ENCODE peak calls at places on chromosomes 5 and 9, in eight cellular contexts. O is GM12891, Y is stomach, I is body of pancreas, E is esophagus squamous epithelium, U is transverse colon, S is IMR-90, B is suprapubic skin. H is an unnamed sample.
A peak's percentile ranks its signal among the peaks of the same experiment; 100 is the strongest.

GRCh38 chr5:51632794-51633193 is 249.5 kb downstream of the ISL1 start:
- DNase-seq in O (no peak), Y (peak; percentile 26), I (no peak), E (no peak), U (no peak), S (no peak), B (no peak), H (no peak)

GRCh38 chr5:61734001-61734400 is 401.9 kb downstream of the ZSWIM6 start:
- DNase-seq in O (no peak), Y (no peak), I (peak; percentile 13), E (no peak), U (no peak), S (no peak), B (no peak), H (no peak)

GRCh38 chr9:114621975-114622609 is 11.0 kb downstream of the TMEM268 start:
- DNase-seq in O (no peak), Y (no peak), I (no peak), E (no peak), U (no peak), S (peak; percentile 84), B (no peak), H (no peak)

GRCh38 chr9:88593537-88594185 is 58.7 kb downstream of the NXNL2 start:
- DNase-seq in O (peak; percentile 43), Y (peak; percentile 54), I (peak; percentile 70), E (no peak), U (peak; percentile 37), S (peak; percentile 74), B (no peak), H (no peak)

GRCh38 chr9:16321461-16322119 is 548.9 kb downstream of the BNC2 start:
- DNase-seq in O (no peak), Y (no peak), I (no peak), E (no peak), U (no peak), S (peak; percentile 61), B (peak; percentile 57), H (peak; percentile 55)

GRCh38 chr9:117341161-117341560 is 73.7 kb downstream of the ASTN2 start:
- DNase-seq in O (no peak), Y (no peak), I (no peak), E (no peak), U (no peak), S (no peak), B (no peak), H (no peak)

GRCh38 chr5:107457138-107457537 is 213.6 kb downstream of the EFNA5 start:
- DNase-seq in O (no peak), Y (no peak), I (no peak), E (no peak), U (no peak), S (no peak), B (no peak), H (no peak)

GRCh38 chr5:1204693-1205242 is 3.4 kb downstream of the SLC6A19 start:
- DNase-seq in O (no peak), Y (no peak), I (peak; percentile 81), E (no peak), U (no peak), S (peak; percentile 38), B (no peak), H (no peak)

GRCh38 chr9:90894956-90895687 is 93.5 kb downstream of the SYK start:
- DNase-seq in O (no peak), Y (no peak), I (no peak), E (no peak), U (no peak), S (no peak), B (no peak), H (no peak)

GRCh38 chr5:683619-684481 is 9.3 kb downstream of the TPPP start:
- DNase-seq in O (no peak), Y (no peak), I (peak; percentile 5), E (no peak), U (no peak), S (no peak), B (peak; percentile 74), H (peak; percentile 72)

GRCh38 chr9:129995409-129996160 is 47.4 kb downstream of the FNBP1 start:
- DNase-seq in O (no peak), Y (no peak), I (no peak), E (no peak), U (no peak), S (peak; percentile 54), B (no peak), H (no peak)

GRCh38 chr5:56588125-56588516 is 227.2 kb upstream of the MAP3K1 start:
- DNase-seq in O (no peak), Y (no peak), I (no peak), E (no peak), U (no peak), S (no peak), B (no peak), H (no peak)

GRCh38 chr5:56591081-56591480 is 224.3 kb upstream of the MAP3K1 start:
- DNase-seq in O (no peak), Y (no peak), I (no peak), E (no peak), U (no peak), S (no peak), B (no peak), H (no peak)

GRCh38 chr5:56589486-56589870 is 225.9 kb upstream of the MAP3K1 start:
- DNase-seq in O (no peak), Y (no peak), I (no peak), E (no peak), U (no peak), S (no peak), B (no peak), H (no peak)

GRCh38 chr5:56587381-56588124 is 227.8 kb upstream of the MAP3K1 start:
- DNase-seq in O (no peak), Y (no peak), I (no peak), E (no peak), U (no peak), S (no peak), B (no peak), H (no peak)

GRCh38 chr5:56588636-56589485 is 226.5 kb upstream of the MAP3K1 start:
- DNase-seq in O (peak; percentile 65), Y (peak; percentile 32), I (no peak), E (peak; percentile 30), U (peak; percentile 78), S (no peak), B (peak; percentile 85), H (peak; percentile 74)
- TF ChIP-seq POLR2A in O (peak; percentile 44), Y (no peak), I (no peak), E (no peak), U (no peak), S (no peak), B (no peak), H (no peak)

GRCh38 chr9:89603629-89604462 is 966 bp upstream of the GADD45G start:
- DNase-seq in O (no peak), Y (peak; percentile 81), I (peak; percentile 89), E (no peak), U (peak; percentile 81), S (peak; percentile 11), B (peak; percentile 78), H (peak; percentile 88)

GRCh38 chr9:89602978-89603628 is 1.7 kb upstream of the GADD45G start:
- DNase-seq in O (peak; percentile 53), Y (peak; percentile 95), I (peak; percentile 95), E (peak; percentile 46), U (peak; percentile 95), S (peak; percentile 67), B (peak; percentile 88), H (peak; percentile 94)

GRCh38 chr9:89606049-89606481 is 1.3 kb downstream of the GADD45G start:
- DNase-seq in O (no peak), Y (peak; percentile 86), I (peak; percentile 87), E (no peak), U (peak; percentile 85), S (peak; percentile 61), B (peak; percentile 85), H (peak; percentile 91)

GRCh38 chr9:89605181-89606048 is 603 bp downstream of the GADD45G start:
- DNase-seq in O (no peak), Y (peak; percentile 57), I (peak; percentile 71), E (no peak), U (peak; percentile 65), S (peak; percentile 19), B (peak; percentile 86), H (peak; percentile 87)

DNA sequence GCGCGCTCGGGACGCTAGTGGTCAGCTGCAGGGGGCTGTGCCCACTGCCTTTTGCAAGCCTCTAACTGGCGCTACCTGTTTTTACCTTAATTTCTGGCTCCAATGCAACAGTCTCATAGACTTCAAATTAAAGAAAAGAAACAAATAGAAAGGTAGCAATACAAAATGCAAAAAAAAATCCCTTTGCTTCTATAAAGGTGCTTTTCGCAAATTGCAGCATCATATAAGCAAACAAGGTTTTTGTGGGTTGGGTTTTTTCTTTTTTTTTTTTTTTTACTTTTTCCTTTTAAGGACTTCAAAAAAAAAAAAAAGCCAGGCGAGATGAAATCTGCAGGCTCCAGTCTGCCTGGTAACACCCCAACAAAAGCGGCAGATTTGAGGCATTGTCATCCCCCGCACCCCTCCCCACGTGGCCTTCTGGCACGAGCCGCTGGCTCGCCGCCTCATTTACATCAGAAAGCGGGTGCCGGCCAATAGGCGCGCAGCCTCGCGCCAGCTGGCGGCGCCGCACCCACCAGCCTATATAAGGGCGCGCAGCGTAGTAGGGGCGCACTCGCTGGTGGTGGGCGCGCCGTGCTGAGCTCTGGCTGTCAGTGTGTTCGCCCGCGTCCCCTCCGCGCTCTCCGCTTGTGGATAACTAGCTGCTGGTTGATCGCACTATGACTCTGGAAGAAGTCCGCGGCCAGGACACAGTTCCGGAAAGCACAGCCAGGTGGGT is at the start of gene GADD45G:
- DNase-seq in O (peak; percentile 80), Y (peak; percentile 94), I (peak; percentile 96), E (peak; percentile 24), U (peak; percentile 92), S (peak; percentile 61), B (peak; percentile 93), H (peak; percentile 97)
- TF ChIP-seq POLR2A in O (peak; percentile 90), Y (no peak), I (peak; percentile 100), E (no peak), U (peak; percentile 99), S (peak; percentile 82), B (peak; percentile 98), H (peak; percentile 99)

GRCh38 chr5:136132557-136133415 is at the start of gene SMAD5:
- DNase-seq in O (peak; percentile 97), Y (peak; percentile 96), I (peak; percentile 96), E (peak; percentile 48), U (peak; percentile 96), S (peak; percentile 95), B (peak; percentile 97), H (peak; percentile 98)
- TF ChIP-seq POLR2A in O (no peak), Y (no peak), I (peak; percentile 84), E (no peak), U (peak; percentile 81), S (no peak), B (peak; percentile 82), H (peak; percentile 46)

GRCh38 chr5:132380741-132381140 is 11.2 kb downstream of the SLC22A5 start:
- DNase-seq in O (no peak), Y (no peak), I (no peak), E (no peak), U (no peak), S (no peak), B (no peak), H (no peak)

GRCh38 chr5:132377738-132378137 is 8.2 kb downstream of the SLC22A5 start:
- DNase-seq in O (no peak), Y (no peak), I (no peak), E (no peak), U (no peak), S (no peak), B (no peak), H (no peak)

GRCh38 chr5:132380047-132380446 is 10.5 kb downstream of the SLC22A5 start:
- DNase-seq in O (no peak), Y (no peak), I (no peak), E (no peak), U (no peak), S (no peak), B (no peak), H (no peak)

GRCh38 chr5:132376694-132377641 is 7.5 kb downstream of the SLC22A5 start:
- DNase-seq in O (no peak), Y (no peak), I (no peak), E (no peak), U (no peak), S (no peak), B (no peak), H (no peak)

GRCh38 chr5:132378580-132378979 is 9.1 kb downstream of the SLC22A5 start:
- DNase-seq in O (no peak), Y (no peak), I (no peak), E (no peak), U (no peak), S (peak; percentile 52), B (no peak), H (no peak)
- TF ChIP-seq POLR2A in O (no peak), Y (no peak), I (no peak), E (no peak), U (no peak), S (no peak), B (no peak), H (no peak)